ENCODE peak calls at places on chromosomes 12 and 14, in six cellular contexts. One of them, this sample, is unnamed.

GRCh38 chr12:119283315-119283714 is 51.2 kb upstream of the CCDC60 start:
- DNase-seq in suprapubic skin: no peak
- DNase-seq in IMR-90: no peak
- DNase-seq in esophagus squamous epithelium: no peak
- DNase-seq in gastrocnemius medialis: no peak
- DNase-seq in thyroid gland: no peak
- DNase-seq in this sample: no peak

GRCh38 chr12:31896514-31897039 is 62.6 kb upstream of the RESF1 start:
- DNase-seq in suprapubic skin: no peak
- DNase-seq in gastrocnemius medialis: no peak
- DNase-seq in thyroid gland: peak; percentile 25
- DNase-seq in IMR-90: peak; percentile 38
- DNase-seq in esophagus squamous epithelium: peak; percentile 49
- DNase-seq in this sample: no peak

GRCh38 chr12:6751767-6752166 is 1.2 kb downstream of the MLF2 start:
- DNase-seq in thyroid gland: no peak
- DNase-seq in suprapubic skin: no peak
- DNase-seq in gastrocnemius medialis: no peak
- DNase-seq in IMR-90: no peak
- DNase-seq in esophagus squamous epithelium: no peak
- DNase-seq in this sample: no peak

GRCh38 chr12:31589896-31590729 is 823 bp downstream of the DENND5B start:
- DNase-seq in IMR-90: peak; percentile 58
- DNase-seq in suprapubic skin: peak; percentile 81
- DNase-seq in thyroid gland: peak; percentile 65
- DNase-seq in esophagus squamous epithelium: no peak
- DNase-seq in gastrocnemius medialis: peak; percentile 53
- DNase-seq in this sample: peak; percentile 48

GRCh38 chr12:88638388-88638787 is 58.1 kb upstream of the KITLG start:
- DNase-seq in IMR-90: peak; percentile 26
- DNase-seq in esophagus squamous epithelium: no peak
- DNase-seq in thyroid gland: no peak
- DNase-seq in suprapubic skin: no peak
- DNase-seq in gastrocnemius medialis: no peak
- DNase-seq in this sample: no peak

GRCh38 chr14:75523771-75524171 is 1.5 kb downstream of the BATF start:
- DNase-seq in IMR-90: peak; percentile 18
- DNase-seq in suprapubic skin: no peak
- DNase-seq in thyroid gland: no peak
- DNase-seq in gastrocnemius medialis: no peak
- DNase-seq in esophagus squamous epithelium: no peak
- DNase-seq in this sample: no peak

GRCh38 chr12:124992874-124993567 is 424 bp upstream of the BRI3BP start:
- DNase-seq in esophagus squamous epithelium: peak; percentile 4
- DNase-seq in gastrocnemius medialis: no peak
- DNase-seq in thyroid gland: peak; percentile 66
- DNase-seq in suprapubic skin: no peak
- DNase-seq in IMR-90: peak; percentile 24
- DNase-seq in this sample: peak; percentile 71

GRCh38 chr14:70909788-70910614 is 2.7 kb downstream of the PCNX1 start:
- DNase-seq in suprapubic skin: no peak
- DNase-seq in gastrocnemius medialis: no peak
- DNase-seq in IMR-90: no peak
- DNase-seq in thyroid gland: no peak
- DNase-seq in esophagus squamous epithelium: no peak
- DNase-seq in this sample: no peak

GRCh38 chr12:102824218-102824835 is 92.7 kb downstream of the PAH start:
- DNase-seq in suprapubic skin: no peak
- DNase-seq in gastrocnemius medialis: no peak
- DNase-seq in esophagus squamous epithelium: no peak
- DNase-seq in IMR-90: peak; percentile 2
- DNase-seq in thyroid gland: peak; percentile 48
- DNase-seq in this sample: no peak

GRCh38 chr12:119620490-119620889 is 26.9 kb downstream of the TMEM233 start:
- DNase-seq in suprapubic skin: no peak
- DNase-seq in thyroid gland: no peak
- DNase-seq in esophagus squamous epithelium: no peak
- DNase-seq in IMR-90: no peak
- DNase-seq in gastrocnemius medialis: no peak
- DNase-seq in this sample: no peak

GRCh38 chr12:124740691-124741137 is 123.0 kb downstream of the SCARB1 start:
- DNase-seq in suprapubic skin: no peak
- DNase-seq in gastrocnemius medialis: peak; percentile 51
- DNase-seq in esophagus squamous epithelium: no peak
- DNase-seq in IMR-90: peak; percentile 66
- DNase-seq in thyroid gland: peak; percentile 41
- DNase-seq in this sample: peak; percentile 67

GRCh38 chr12:3083949-3084348 is 6.8 kb downstream of the TSPAN9 start:
- DNase-seq in thyroid gland: no peak
- DNase-seq in gastrocnemius medialis: no peak
- DNase-seq in IMR-90: no peak
- DNase-seq in esophagus squamous epithelium: no peak
- DNase-seq in suprapubic skin: no peak
- DNase-seq in this sample: no peak

GRCh38 chr12:43758247-43758727 is 303 bp downstream of the PUS7L start:
- DNase-seq in IMR-90: peak; percentile 38
- DNase-seq in gastrocnemius medialis: no peak
- DNase-seq in thyroid gland: peak; percentile 40
- DNase-seq in suprapubic skin: no peak
- DNase-seq in esophagus squamous epithelium: no peak
- DNase-seq in this sample: peak; percentile 22

GRCh38 chr12:118144499-118144898 is 8.6 kb downstream of the PEBP1 start:
- DNase-seq in esophagus squamous epithelium: no peak
- DNase-seq in suprapubic skin: no peak
- DNase-seq in IMR-90: no peak
- DNase-seq in thyroid gland: no peak
- DNase-seq in gastrocnemius medialis: no peak
- DNase-seq in this sample: no peak

GRCh38 chr14:55454264-55455151 is 14.1 kb upstream of the TBPL2 start:
- DNase-seq in thyroid gland: peak; percentile 42
- DNase-seq in esophagus squamous epithelium: no peak
- DNase-seq in IMR-90: peak; percentile 86
- DNase-seq in gastrocnemius medialis: no peak
- DNase-seq in suprapubic skin: no peak
- DNase-seq in this sample: no peak

GRCh38 chr12:42298887-42299286 is 27.0 kb downstream of the ZCRB1 start:
- DNase-seq in IMR-90: no peak
- DNase-seq in esophagus squamous epithelium: no peak
- DNase-seq in gastrocnemius medialis: no peak
- DNase-seq in suprapubic skin: no peak
- DNase-seq in thyroid gland: no peak
- DNase-seq in this sample: no peak

GRCh38 chr12:124523071-124523470 is 44.3 kb downstream of the NCOR2 start:
- DNase-seq in suprapubic skin: no peak
- DNase-seq in gastrocnemius medialis: no peak
- DNase-seq in esophagus squamous epithelium: no peak
- DNase-seq in IMR-90: no peak
- DNase-seq in thyroid gland: peak; percentile 66
- DNase-seq in this sample: no peak

GRCh38 chr14:76964695-76965094 is 63.8 kb downstream of the IRF2BPL start:
- DNase-seq in esophagus squamous epithelium: no peak
- DNase-seq in IMR-90: no peak
- DNase-seq in thyroid gland: peak; percentile 29
- DNase-seq in suprapubic skin: no peak
- DNase-seq in gastrocnemius medialis: no peak
- DNase-seq in this sample: no peak

GRCh38 chr14:70714055-70714550 is 72.4 kb downstream of the TTC9 start:
- DNase-seq in suprapubic skin: no peak
- DNase-seq in thyroid gland: peak; percentile 57
- DNase-seq in gastrocnemius medialis: no peak
- DNase-seq in IMR-90: peak; percentile 63
- DNase-seq in esophagus squamous epithelium: no peak
- DNase-seq in this sample: peak; percentile 19

GRCh38 chr14:65588426-65589140 is 176.1 kb downstream of the FUT8 start:
- DNase-seq in gastrocnemius medialis: no peak
- DNase-seq in thyroid gland: no peak
- DNase-seq in esophagus squamous epithelium: no peak
- DNase-seq in suprapubic skin: no peak
- DNase-seq in IMR-90: peak; percentile 28
- DNase-seq in this sample: no peak

GRCh38 chr12:113519464-113520191 is 48.0 kb upstream of the LHX5 start:
- DNase-seq in IMR-90: no peak
- DNase-seq in thyroid gland: no peak
- DNase-seq in suprapubic skin: no peak
- DNase-seq in esophagus squamous epithelium: no peak
- DNase-seq in gastrocnemius medialis: no peak
- DNase-seq in this sample: no peak

GRCh38 chr14:51053157-51053556 is 41.7 kb downstream of the TRIM9 start:
- DNase-seq in esophagus squamous epithelium: no peak
- DNase-seq in IMR-90: peak; percentile 13
- DNase-seq in suprapubic skin: no peak
- DNase-seq in thyroid gland: no peak
- DNase-seq in gastrocnemius medialis: no peak
- DNase-seq in this sample: no peak

GRCh38 chr12:13343380-13343779 is 146.9 kb downstream of the EMP1 start:
- DNase-seq in esophagus squamous epithelium: no peak
- DNase-seq in IMR-90: no peak
- DNase-seq in suprapubic skin: no peak
- DNase-seq in thyroid gland: no peak
- DNase-seq in gastrocnemius medialis: no peak
- DNase-seq in this sample: no peak

GRCh38 chr14:52954346-52955214 is 3.7 kb upstream of the FERMT2 start:
- DNase-seq in esophagus squamous epithelium: no peak
- DNase-seq in gastrocnemius medialis: no peak
- DNase-seq in IMR-90: peak; percentile 91
- DNase-seq in thyroid gland: no peak
- DNase-seq in suprapubic skin: no peak
- DNase-seq in this sample: no peak

GRCh38 chr14:96470331-96470730 is 31.9 kb upstream of the PAPOLA start:
- DNase-seq in gastrocnemius medialis: no peak
- DNase-seq in thyroid gland: no peak
- DNase-seq in esophagus squamous epithelium: no peak
- DNase-seq in suprapubic skin: no peak
- DNase-seq in IMR-90: no peak
- DNase-seq in this sample: no peak

GRCh38 chr12:113007166-113007565 is 28.8 kb downstream of the OAS2 start:
- DNase-seq in suprapubic skin: peak; percentile 26
- DNase-seq in esophagus squamous epithelium: no peak
- DNase-seq in IMR-90: peak; percentile 18
- DNase-seq in thyroid gland: no peak
- DNase-seq in gastrocnemius medialis: no peak
- DNase-seq in this sample: peak; percentile 75

GRCh38 chr14:54440870-54441868 is at the start of gene CNIH1:
- DNase-seq in esophagus squamous epithelium: peak; percentile 42
- DNase-seq in gastrocnemius medialis: peak; percentile 79
- DNase-seq in thyroid gland: peak; percentile 92
- DNase-seq in IMR-90: peak; percentile 89
- DNase-seq in suprapubic skin: peak; percentile 94
- DNase-seq in this sample: peak; percentile 86
- TF ChIP-seq POLR2A in esophagus squamous epithelium: no peak
- TF ChIP-seq POLR2A in gastrocnemius medialis: no peak
- TF ChIP-seq POLR2A in thyroid gland: peak; percentile 50
- TF ChIP-seq POLR2A in IMR-90: peak; percentile 83
- TF ChIP-seq POLR2A in suprapubic skin: peak; percentile 30
- TF ChIP-seq POLR2A in this sample: peak; percentile 85

GRCh38 chr12:24297516-24297915 is 348.0 kb upstream of the SOX5 start:
- DNase-seq in suprapubic skin: no peak
- DNase-seq in thyroid gland: no peak
- DNase-seq in IMR-90: no peak
- DNase-seq in gastrocnemius medialis: no peak
- DNase-seq in esophagus squamous epithelium: no peak
- DNase-seq in this sample: no peak

GRCh38 chr12:24293549-24293948 is 344.1 kb upstream of the SOX5 start:
- DNase-seq in thyroid gland: no peak
- DNase-seq in suprapubic skin: no peak
- DNase-seq in IMR-90: no peak
- DNase-seq in gastrocnemius medialis: no peak
- DNase-seq in esophagus squamous epithelium: no peak
- DNase-seq in this sample: no peak
- TF ChIP-seq POLR2A in thyroid gland: no peak
- TF ChIP-seq POLR2A in suprapubic skin: no peak
- TF ChIP-seq POLR2A in IMR-90: no peak
- TF ChIP-seq POLR2A in gastrocnemius medialis: no peak
- TF ChIP-seq POLR2A in esophagus squamous epithelium: no peak
- TF ChIP-seq POLR2A in this sample: no peak

DNA sequence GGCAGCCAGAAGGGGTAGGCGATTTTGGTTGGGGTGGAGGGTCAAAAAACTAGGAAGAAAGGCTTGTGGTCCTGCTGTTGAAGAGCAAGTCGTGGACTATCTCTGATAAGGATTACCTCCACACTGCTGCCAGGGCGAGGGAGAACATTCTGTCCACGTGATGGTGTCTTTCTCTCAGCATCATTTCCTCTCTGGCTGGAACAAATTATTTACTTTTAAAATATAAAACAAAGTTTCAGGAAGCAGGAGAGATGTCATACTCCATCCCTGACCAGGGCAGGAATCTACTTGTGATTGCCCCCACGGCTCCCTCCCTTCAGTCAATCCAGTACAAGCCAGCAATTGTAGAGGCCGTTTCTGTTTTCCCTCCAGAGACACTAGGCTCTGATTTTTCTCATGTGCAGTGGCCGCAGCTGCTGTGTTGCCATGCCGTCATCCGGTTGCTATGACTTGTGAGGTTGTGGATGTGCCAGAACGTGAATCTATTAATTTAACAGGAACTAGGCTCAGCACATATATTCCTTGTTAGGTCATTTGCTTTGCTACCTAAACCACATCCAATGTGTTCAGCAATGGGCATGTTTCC is 61.5 kb upstream of the PTGR2 start:
- DNase-seq in IMR-90: peak; percentile 97
- DNase-seq in thyroid gland: peak; percentile 35
- DNase-seq in gastrocnemius medialis: peak; percentile 35
- DNase-seq in esophagus squamous epithelium: no peak
- DNase-seq in suprapubic skin: no peak
- DNase-seq in this sample: peak; percentile 35
- TF ChIP-seq POLR2A in IMR-90: peak; percentile 64
- TF ChIP-seq POLR2A in thyroid gland: no peak
- TF ChIP-seq POLR2A in gastrocnemius medialis: peak; percentile 46
- TF ChIP-seq POLR2A in esophagus squamous epithelium: peak; percentile 69
- TF ChIP-seq POLR2A in suprapubic skin: peak; percentile 45
- TF ChIP-seq POLR2A in this sample: no peak

DNA sequence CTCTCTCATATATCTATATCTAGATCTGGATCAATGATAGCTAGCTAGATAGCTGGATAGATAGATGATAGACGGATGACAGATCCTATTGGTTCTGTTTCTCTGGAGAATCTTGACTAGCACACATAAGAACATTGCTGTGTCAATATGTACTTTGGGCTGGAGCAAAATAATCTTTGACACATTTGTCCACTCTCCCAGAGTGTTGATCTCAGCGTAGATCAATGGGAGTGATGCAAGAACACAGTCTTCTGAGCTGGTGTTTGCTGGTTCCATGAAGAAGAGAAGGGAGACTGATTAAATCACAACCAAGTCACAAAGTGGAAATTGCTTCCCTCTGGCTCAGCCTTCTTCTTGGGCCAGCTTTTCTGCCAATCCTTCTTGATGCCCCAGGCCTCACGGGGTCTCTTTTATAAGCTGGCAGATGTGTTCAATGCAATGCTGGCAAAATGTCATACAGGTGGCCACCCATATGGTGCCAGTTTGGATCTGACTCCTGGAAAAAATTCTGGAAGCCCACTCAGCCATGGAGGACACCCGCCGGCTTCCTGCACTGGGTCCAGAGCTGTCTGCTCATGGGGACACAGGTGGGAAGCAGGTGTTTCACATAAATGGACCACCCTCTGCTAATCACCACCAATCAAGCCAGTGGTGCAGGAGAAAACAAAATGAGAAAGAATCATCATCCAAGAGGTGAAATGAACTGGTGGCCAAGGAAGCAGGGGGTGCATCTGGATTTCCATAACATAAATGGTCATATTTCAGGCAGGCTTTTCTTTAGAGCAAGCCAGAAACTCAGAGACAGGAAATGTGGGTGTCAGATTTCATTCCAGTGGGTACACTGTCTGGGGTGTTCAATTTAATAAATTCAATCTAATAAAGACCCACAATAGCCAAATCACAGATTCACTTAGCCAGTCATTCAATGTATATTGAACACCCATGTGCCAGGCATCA is 310.3 kb downstream of the DPF3 start:
- DNase-seq in esophagus squamous epithelium: no peak
- DNase-seq in suprapubic skin: no peak
- DNase-seq in gastrocnemius medialis: no peak
- DNase-seq in thyroid gland: no peak
- DNase-seq in IMR-90: peak; percentile 29
- DNase-seq in this sample: no peak
- TF ChIP-seq POLR2A in esophagus squamous epithelium: no peak
- TF ChIP-seq POLR2A in suprapubic skin: no peak
- TF ChIP-seq POLR2A in gastrocnemius medialis: no peak
- TF ChIP-seq POLR2A in thyroid gland: no peak
- TF ChIP-seq POLR2A in IMR-90: no peak
- TF ChIP-seq POLR2A in this sample: no peak

This sample was measured in H54.